ENCODE peak calls at places on chromosomes 12 and 14, in nine cellular contexts. N, P, W, F, C, O, K, E and M are unnamed samples. For H3K4me1, H3K27me3 and H3K36me3, the result is how much of the 10 kb centered on the place peaks cover.

GRCh38 chr14:77910506-77910905 is 110.6 kb downstream of the ADCK1 start:
- DNase-seq in N (no peak), P (no peak), W (no peak), F (no peak), C (no peak), O (no peak), K (no peak), E (no peak), M (no peak)

GRCh38 chr12:31600252-31600651 is 9.3 kb upstream of the DENND5B start:
- DNase-seq in N (no peak), P (no peak), W (no peak), F (no peak), C (no peak), O (no peak), K (no peak), E (no peak), M (no peak)

GRCh38 chr14:21734457-21735074 is 60.9 kb upstream of the OR4E1 start:
- DNase-seq in N (peak), P (no peak), W (no peak), F (peak), C (no peak), O (peak), K (no peak), E (no peak), M (peak)

GRCh38 chr12:86931714-86932113 is 675.5 kb upstream of the MGAT4C start:
- DNase-seq in N (no peak), P (no peak), W (no peak), F (no peak), C (no peak), O (no peak), K (no peak), E (no peak), M (no peak)

GRCh38 chr12:107748472-107748871 is 12.5 kb downstream of the PRDM4 start:
- DNase-seq in N (peak), P (no peak), W (no peak), F (no peak), C (no peak), O (no peak), K (no peak), E (no peak), M (no peak)

GRCh38 chr12:50845021-50845647 is 2.4 kb downstream of the TMPRSS12 start:
- DNase-seq in N (peak), P (no peak), W (no peak), F (no peak), C (no peak), O (no peak), K (no peak), E (no peak), M (no peak)

GRCh38 chr14:96567289-96567899 is 65.2 kb downstream of the PAPOLA start:
- DNase-seq in N (peak), P (no peak), W (no peak), F (peak), C (no peak), O (peak), K (no peak), E (no peak), M (peak)

GRCh38 chr14:23430733-23431105 is 4.7 kb downstream of the MYH7 start:
- DNase-seq in N (no peak), P (no peak), W (no peak), F (peak), C (no peak), O (no peak), K (peak), E (peak), M (no peak)

GRCh38 chr14:22474730-22475351 is 114.2 kb downstream of the DAD1 start:
- DNase-seq in N (peak), P (no peak), W (no peak), F (no peak), C (no peak), O (no peak), K (no peak), E (no peak), M (no peak)

GRCh38 chr12:63010698-63011097 is 75.7 kb upstream of the PPM1H start:
- DNase-seq in N (no peak), P (no peak), W (no peak), F (no peak), C (no peak), O (no peak), K (no peak), E (no peak), M (no peak)

GRCh38 chr14:54597795-54598443 is 31.0 kb downstream of the SAMD4A start:
- DNase-seq in N (peak), P (no peak), W (no peak), F (no peak), C (no peak), O (no peak), K (no peak), E (no peak), M (no peak)

GRCh38 chr12:1122803-1123202 is 131.8 kb downstream of the ERC1 start:
- DNase-seq in N (no peak), P (no peak), W (no peak), F (no peak), C (no peak), O (peak), K (no peak), E (no peak), M (no peak)

GRCh38 chr14:69910871-69911270 is 31.7 kb downstream of the SMOC1 start:
- DNase-seq in N (no peak), P (no peak), W (no peak), F (no peak), C (no peak), O (no peak), K (no peak), E (no peak), M (no peak)

GRCh38 chr14:50961606-50962259 is 17.4 kb upstream of the PYGL start:
- DNase-seq in N (peak), P (no peak), W (no peak), F (peak), C (peak), O (no peak), K (no peak), E (no peak), M (peak)

GRCh38 chr14:32277998-32278397 is 51.1 kb upstream of the AKAP6 start:
- DNase-seq in N (no peak), P (no peak), W (no peak), F (no peak), C (no peak), O (no peak), K (no peak), E (no peak), M (no peak)

GRCh38 chr12:76952995-76953394 is 74.2 kb upstream of the CSRP2 start:
- DNase-seq in N (peak), P (no peak), W (no peak), F (peak), C (no peak), O (no peak), K (no peak), E (no peak), M (no peak)

GRCh38 chr12:89126712-89127111 is 225.6 kb downstream of the DUSP6 start:
- DNase-seq in N (no peak), P (no peak), W (no peak), F (no peak), C (no peak), O (no peak), K (no peak), E (no peak), M (no peak)

GRCh38 chr12:53107122-53107521 is 3.8 kb downstream of the SOAT2 start:
- DNase-seq in N (no peak), P (no peak), W (no peak), F (no peak), C (no peak), O (no peak), K (peak), E (no peak), M (no peak)

DNA sequence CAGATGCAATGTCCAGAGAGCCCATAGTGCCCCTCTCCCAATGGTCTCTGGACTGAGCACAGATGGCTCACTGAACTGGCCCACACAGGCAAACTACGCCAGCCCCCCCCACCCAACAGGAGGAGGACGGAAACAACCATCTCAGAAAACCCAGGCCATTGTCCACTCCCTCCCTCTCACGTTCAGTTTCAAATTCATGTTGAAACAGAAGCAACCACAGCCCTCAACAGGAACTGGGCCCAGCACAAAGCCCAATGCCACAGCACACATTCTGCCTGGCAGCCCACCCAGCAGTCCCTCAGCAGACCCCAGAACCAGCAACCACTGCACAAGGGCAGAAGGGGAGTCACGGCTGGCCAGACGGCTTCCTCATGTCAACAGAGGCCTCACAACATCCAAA is 10.6 kb downstream of the CCDC88C start:
- DNase-seq in N (no peak), P (no peak), W (no peak), F (no peak), C (no peak), O (no peak), K (no peak), E (no peak), M (no peak)
- H3K4me1 ChIP-seq in N (under half), P (under half), W (under half), F (under half), C (under half), O (half or more), K (under half), E (under half), M (under half)

GRCh38 chr12:120444676-120445075 is 1.5 kb downstream of the TRIAP1 start:
- DNase-seq in N (no peak), P (no peak), W (no peak), F (no peak), C (no peak), O (no peak), K (no peak), E (no peak), M (no peak)

GRCh38 chr12:120438495-120439198 is 734 bp downstream of the COX6A1 start:
- DNase-seq in N (no peak), P (no peak), W (no peak), F (no peak), C (no peak), O (no peak), K (no peak), E (no peak), M (no peak)

GRCh38 chr12:120437735-120438494 is at the start of gene COX6A1:
- DNase-seq in N (peak), P (peak), W (peak), F (peak), C (peak), O (peak), K (peak), E (peak), M (peak)

GRCh38 chr12:120439646-120440247 is 1.8 kb downstream of the COX6A1 start:
- DNase-seq in N (peak), P (peak), W (no peak), F (peak), C (peak), O (peak), K (peak), E (peak), M (peak)
- H3K27me3 ChIP-seq in N (under half), P (under half), W (under half), F (under half), C (under half), O (under half), K (under half), E (under half), M (under half)

GRCh38 chr12:109538191-109538863 is 35.0 kb downstream of the MMAB start:
- DNase-seq in N (no peak), P (no peak), W (no peak), F (peak), C (no peak), O (no peak), K (no peak), E (no peak), M (no peak)
- H3K36me3 ChIP-seq in N (under half), P (under half), W (under half), F (under half), C (under half), O (under half), K (under half), E (under half), M (under half)

GRCh38 chr14:104503691-104504090 is 75.9 kb upstream of the C14orf180 start:
- DNase-seq in N (no peak), P (no peak), W (no peak), F (no peak), C (no peak), O (no peak), K (peak), E (no peak), M (no peak)

GRCh38 chr14:104496095-104496494 is 83.5 kb upstream of the C14orf180 start:
- DNase-seq in N (no peak), P (no peak), W (no peak), F (no peak), C (no peak), O (no peak), K (peak), E (no peak), M (no peak)

GRCh38 chr14:104502060-104502459 is 77.5 kb upstream of the C14orf180 start:
- DNase-seq in N (no peak), P (no peak), W (no peak), F (no peak), C (no peak), O (no peak), K (no peak), E (no peak), M (no peak)

GRCh38 chr14:104504172-104504735 is 75.3 kb upstream of the C14orf180 start:
- DNase-seq in N (no peak), P (no peak), W (no peak), F (no peak), C (no peak), O (no peak), K (peak), E (no peak), M (no peak)

DNA sequence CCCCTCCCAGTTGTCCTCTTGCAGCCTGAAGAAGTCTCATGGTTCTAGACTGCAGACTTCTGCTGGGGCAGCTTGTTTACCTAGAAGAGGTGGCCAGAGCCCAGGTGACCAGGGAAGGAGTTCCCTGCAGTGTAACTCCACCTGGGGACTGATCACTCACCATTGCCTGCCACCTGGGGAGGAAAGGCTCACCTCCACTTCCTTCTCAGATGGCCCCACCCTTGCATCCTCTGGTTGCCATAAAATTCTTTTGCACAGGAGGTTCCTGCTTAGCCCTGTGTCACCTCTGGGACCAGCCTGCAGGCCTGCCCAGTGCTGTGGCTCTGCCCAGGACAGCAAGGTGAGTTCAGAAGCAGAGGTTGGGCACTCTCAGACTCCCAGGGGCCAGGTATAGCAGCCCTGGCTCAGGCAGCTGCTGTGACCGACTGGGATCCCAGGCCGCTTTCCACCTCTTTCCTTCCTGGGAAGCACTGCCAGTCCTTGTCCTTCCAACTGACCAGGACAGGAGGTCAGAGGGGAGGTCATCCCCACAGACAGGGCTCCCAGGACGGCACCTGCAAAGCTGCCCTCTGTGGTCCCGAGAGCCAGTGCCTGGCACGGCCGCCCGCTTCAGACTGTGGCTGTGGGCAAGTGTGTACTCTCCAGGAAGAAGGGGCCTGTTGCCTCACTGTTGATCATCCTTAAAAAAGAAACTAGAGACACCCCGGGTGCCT is 79.6 kb upstream of the C14orf180 start:
- DNase-seq in N (no peak), P (no peak), W (no peak), F (no peak), C (no peak), O (no peak), K (peak), E (peak), M (no peak)
- H3K4me1 ChIP-seq in N (under half), P (under half), W (under half), F (under half), C (under half), O (under half), K (under half), E (under half), M (under half)

DNA sequence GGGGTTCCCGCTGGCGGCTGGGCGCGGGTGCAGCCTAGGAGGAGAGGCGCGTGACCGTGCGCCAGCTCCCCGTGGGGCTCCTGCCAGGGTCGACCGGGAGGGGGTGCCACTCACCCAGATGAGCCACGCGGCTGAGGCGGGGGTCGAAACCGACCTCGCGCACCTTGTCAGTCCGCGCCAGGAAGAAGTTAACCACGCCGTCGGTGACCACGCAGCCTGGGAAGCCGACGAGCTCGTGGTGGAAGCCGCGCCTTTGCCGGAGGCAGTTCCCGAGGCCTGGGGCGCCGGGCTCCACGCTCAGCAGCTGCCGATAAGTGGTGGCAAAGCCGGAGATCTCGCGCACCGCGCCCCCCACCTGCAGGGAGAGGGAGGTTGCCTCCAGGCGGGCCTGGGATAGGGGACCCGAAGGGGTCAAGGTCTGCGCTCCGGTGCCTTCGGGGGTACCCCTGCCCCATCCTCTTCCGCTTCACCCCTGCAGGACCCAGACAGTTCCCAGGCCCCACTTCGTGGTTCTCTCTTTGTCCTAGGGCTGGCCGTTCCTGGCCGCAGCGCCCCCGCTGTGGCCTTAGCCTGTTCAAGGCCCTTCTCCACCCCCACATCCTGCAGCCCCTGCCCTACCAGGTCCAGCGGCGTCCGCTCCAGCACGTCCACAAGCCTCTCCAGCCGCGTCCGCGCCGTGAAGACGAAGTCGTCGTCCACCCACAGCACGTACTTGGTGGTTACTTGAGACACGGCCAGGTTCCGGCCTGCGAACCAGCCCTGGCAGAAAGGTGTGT is 5.3 kb downstream of the B4GALNT1 start:
- DNase-seq in N (no peak), P (no peak), W (peak), F (no peak), C (no peak), O (no peak), K (peak), E (no peak), M (no peak)
- H3K27me3 ChIP-seq in N (under half), P (half or more), W (under half), F (half or more), C (under half), O (half or more), K (half or more), E (half or more), M (under half)